ENCODE peak calls at places on chromosomes 3 and 15, in ten cellular contexts. H, W, Q, P, S, M, O, L, B and I are unnamed samples.

GRCh38 chr3:33318709-33319380 is 41.6 kb downstream of the FBXL2 start:
- DNase-seq in H (no peak), W (no peak), Q (no peak), P (no peak), S (no peak), M (no peak), O (no peak), L (no peak), B (no peak), I (peak; percentile 27)

GRCh38 chr15:88635343-88635742 is 3.5 kb upstream of the ISG20 start:
- DNase-seq in H (no peak), W (no peak), Q (no peak), P (peak; percentile 22), S (no peak), M (no peak), O (no peak), L (no peak), B (no peak), I (peak; percentile 87)

GRCh38 chr3:86995537-86995936 is 4.6 kb upstream of the VGLL3 start:
- DNase-seq in H (no peak), W (peak; percentile 48), Q (no peak), P (no peak), S (no peak), M (no peak), O (peak; percentile 26), L (no peak), B (no peak), I (no peak)

GRCh38 chr15:61519296-61519695 is 290.2 kb upstream of the RORA start:
- DNase-seq in H (no peak), W (no peak), Q (no peak), P (no peak), S (no peak), M (no peak), O (no peak), L (no peak), B (no peak), I (no peak)

GRCh38 chr3:30333903-30334302 is 272.5 kb upstream of the TGFBR2 start:
- DNase-seq in H (no peak), W (no peak), Q (no peak), P (no peak), S (no peak), M (no peak), O (no peak), L (no peak), B (no peak), I (no peak)

GRCh38 chr3:114830652-114831051 is 316.4 kb downstream of the ZBTB20 start:
- DNase-seq in H (no peak), W (no peak), Q (no peak), P (no peak), S (no peak), M (no peak), O (no peak), L (no peak), B (no peak), I (no peak)

GRCh38 chr15:89121414-89121813 is 33.2 kb downstream of the ABHD2 start:
- DNase-seq in H (no peak), W (no peak), Q (no peak), P (no peak), S (no peak), M (no peak), O (peak; percentile 82), L (no peak), B (no peak), I (no peak)

GRCh38 chr3:178369006-178369405 is 167.2 kb upstream of the KCNMB2 start:
- DNase-seq in H (no peak), W (no peak), Q (no peak), P (no peak), S (no peak), M (no peak), O (no peak), L (no peak), B (no peak), I (no peak)

GRCh38 chr15:40330368-40330836 is 6.9 kb downstream of the INAFM2 start:
- DNase-seq in H (no peak), W (no peak), Q (no peak), P (no peak), S (no peak), M (no peak), O (no peak), L (peak; percentile 89), B (no peak), I (no peak)

GRCh38 chr3:64427671-64428070 is 202.4 kb upstream of the PRICKLE2 start:
- DNase-seq in H (no peak), W (no peak), Q (no peak), P (no peak), S (no peak), M (no peak), O (no peak), L (no peak), B (no peak), I (no peak)

GRCh38 chr15:67409175-67409574 is 111.8 kb upstream of the C15orf61 start:
- DNase-seq in H (no peak), W (no peak), Q (no peak), P (no peak), S (no peak), M (no peak), O (no peak), L (no peak), B (no peak), I (no peak)

GRCh38 chr15:52288051-52288942 is 7.3 kb downstream of the MYO5C start:
- DNase-seq in H (no peak), W (no peak), Q (no peak), P (no peak), S (peak; percentile 82), M (no peak), O (peak; percentile 94), L (peak; percentile 87), B (no peak), I (no peak)

GRCh38 chr3:197093871-197094270 is 64.3 kb upstream of the MELTF start:
- DNase-seq in H (no peak), W (no peak), Q (no peak), P (no peak), S (no peak), M (no peak), O (no peak), L (no peak), B (no peak), I (no peak)

GRCh38 chr3:82461049-82461889 is 699.8 kb upstream of the GBE1 start:
- DNase-seq in H (no peak), W (no peak), Q (no peak), P (no peak), S (no peak), M (peak; percentile 5), O (no peak), L (no peak), B (no peak), I (peak; percentile 15)

GRCh38 chr3:45630325-45630724 is 35.8 kb downstream of the LIMD1 start:
- DNase-seq in H (no peak), W (no peak), Q (no peak), P (no peak), S (no peak), M (no peak), O (no peak), L (no peak), B (no peak), I (no peak)